ENCODE peak calls at places on chromosomes 3 and 15, in five cellular contexts. Y, Z, H, Q and K are unnamed samples.
A peak's percentile ranks its signal among the peaks of the same experiment; 100 is the strongest.

GRCh38 chr3:9955067-9955502 is 2.9 kb upstream of the PRRT3 start:
- DNase-seq in Y (no peak), Z (no peak), H (peak; percentile 77), Q (no peak), K (no peak)

GRCh38 chr3:65995030-65995429 is 43.7 kb downstream of the MAGI1 start:
- DNase-seq in Y (no peak), Z (no peak), H (no peak), Q (no peak), K (no peak)

GRCh38 chr3:190722181-190722905 is 140.2 kb downstream of the GMNC start:
- DNase-seq in Y (no peak), Z (no peak), H (no peak), Q (no peak), K (no peak)

GRCh38 chr3:49199244-49199899 is 28.0 kb downstream of the KLHDC8B start:
- DNase-seq in Y (peak; percentile 70), Z (peak; percentile 99), H (peak; percentile 96), Q (peak; percentile 99), K (no peak)

GRCh38 chr15:52090193-52090592 is 22.4 kb downstream of the BCL2L10 start:
- DNase-seq in Y (no peak), Z (no peak), H (no peak), Q (no peak), K (no peak)

GRCh38 chr15:53869044-53869805 is 109.0 kb upstream of the UNC13C start:
- DNase-seq in Y (no peak), Z (no peak), H (peak; percentile 47), Q (no peak), K (no peak)

GRCh38 chr3:151283907-151284461 is 5.6 kb upstream of the P2RY14 start:
- DNase-seq in Y (no peak), Z (no peak), H (no peak), Q (peak; percentile 45), K (no peak)

GRCh38 chr3:178419078-178419477 is 117.2 kb upstream of the KCNMB2 start:
- DNase-seq in Y (no peak), Z (no peak), H (no peak), Q (no peak), K (no peak)

GRCh38 chr15:68379759-68380290 is 52.1 kb downstream of the ITGA11 start:
- DNase-seq in Y (no peak), Z (no peak), H (no peak), Q (no peak), K (no peak)

GRCh38 chr15:31079519-31079918 is 22.0 kb downstream of the TRPM1 start:
- DNase-seq in Y (no peak), Z (no peak), H (peak; percentile 71), Q (no peak), K (no peak)

GRCh38 chr15:83747718-83748110 is 93.8 kb downstream of the ADAMTSL3 start:
- DNase-seq in Y (no peak), Z (no peak), H (no peak), Q (no peak), K (no peak)

GRCh38 chr15:83745771-83746170 is 91.8 kb downstream of the ADAMTSL3 start:
- DNase-seq in Y (no peak), Z (no peak), H (no peak), Q (no peak), K (no peak)

GRCh38 chr15:83747050-83747717 is 93.3 kb downstream of the ADAMTSL3 start:
- DNase-seq in Y (no peak), Z (no peak), H (peak; percentile 51), Q (peak; percentile 26), K (no peak)

DNA sequence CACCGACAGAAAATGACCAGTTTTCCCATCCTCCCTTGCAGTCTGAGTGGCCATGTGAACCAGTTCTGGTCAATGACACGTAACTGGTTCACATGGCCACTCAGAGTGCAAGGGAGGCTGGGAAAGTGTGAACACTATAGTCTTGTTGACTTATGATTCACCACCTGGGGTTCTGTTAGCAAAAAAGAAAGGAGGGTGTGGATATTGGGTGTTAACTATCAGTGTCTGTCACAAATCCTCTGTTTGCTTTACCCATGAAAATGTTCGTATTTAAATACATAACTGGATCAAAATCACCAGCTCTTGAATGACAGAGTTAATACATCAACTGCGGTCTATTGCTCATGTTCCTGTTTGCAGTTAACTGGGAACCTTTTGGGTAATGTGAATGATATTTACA is 92.3 kb downstream of the ADAMTSL3 start:
- DNase-seq in Y (no peak), Z (no peak), H (no peak), Q (no peak), K (no peak)
- H3K27ac ChIP-seq in Y (no peak overlapping the region), Z (no peak overlapping the region), H (no peak overlapping the region), Q (peak overlapping the region; percentile 80), K (no peak overlapping the region)

DNA sequence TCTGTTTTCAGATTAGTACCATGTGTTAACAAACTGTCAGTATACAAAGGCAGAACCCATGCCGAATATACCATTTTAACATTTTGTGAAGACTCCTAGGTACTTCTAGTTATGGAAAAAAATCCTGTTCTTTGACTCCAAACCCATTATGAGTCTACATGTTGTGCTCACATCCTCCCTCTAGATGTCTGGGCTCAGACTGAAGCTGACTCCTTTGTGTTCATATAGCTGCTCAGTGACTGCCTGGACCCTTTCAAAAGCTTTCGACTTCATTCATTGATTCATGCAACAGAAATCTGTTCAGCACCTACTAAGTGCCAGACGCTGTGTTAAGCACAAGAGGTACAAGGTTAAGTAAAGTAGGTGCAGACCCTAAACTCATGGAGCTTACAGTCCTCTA is 60.5 kb downstream of the MEGF11 start:
- DNase-seq in Y (no peak), Z (no peak), H (no peak), Q (no peak), K (no peak)
- H3K27ac ChIP-seq in Y (no peak overlapping the region), Z (no peak overlapping the region), H (no peak overlapping the region), Q (no peak overlapping the region), K (no peak overlapping the region)

GRCh38 chr3:195904364-195904763 is 4.0 kb downstream of the TNK2 start:
- DNase-seq in Y (no peak), Z (no peak), H (no peak), Q (no peak), K (no peak)
- H3K27ac ChIP-seq in Y (no peak overlapping the region), Z (peak overlapping the region; percentile 93), H (no peak overlapping the region), Q (no peak overlapping the region), K (no peak overlapping the region)

DNA sequence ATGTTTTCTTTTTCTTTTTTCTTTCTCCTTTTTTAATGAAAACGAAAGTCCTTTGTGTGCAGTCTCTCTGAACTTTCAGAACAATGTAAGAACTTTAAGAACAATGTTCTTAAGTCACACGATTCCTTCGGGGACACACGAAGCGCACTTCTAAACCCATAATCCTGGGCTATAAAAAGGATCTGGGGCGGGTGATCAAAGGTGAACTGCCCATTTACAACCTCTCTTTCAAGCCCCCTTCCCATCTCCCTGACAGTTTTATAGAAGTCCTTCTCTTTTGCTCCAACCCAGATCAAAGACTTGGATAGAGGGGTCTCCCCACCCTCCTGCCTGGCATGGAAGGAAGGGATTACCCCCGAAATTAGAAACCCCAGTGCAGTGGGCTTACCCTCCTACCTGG is 126.8 kb downstream of the BDH1 start:
- DNase-seq in Y (no peak), Z (no peak), H (no peak), Q (no peak), K (no peak)
- H3K27ac ChIP-seq in Y (no peak overlapping the region), Z (no peak overlapping the region), H (no peak overlapping the region), Q (no peak overlapping the region), K (no peak overlapping the region)

GRCh38 chr3:94050546-94050945 is 12.2 kb downstream of the DHFR2 start:
- DNase-seq in Y (no peak), Z (no peak), H (no peak), Q (no peak), K (no peak)
- H3K27ac ChIP-seq in Y (no peak overlapping the region), Z (no peak overlapping the region), H (no peak overlapping the region), Q (no peak overlapping the region), K (no peak overlapping the region)

GRCh38 chr3:73215286-73215685 is 153.8 kb downstream of the EBLN2 start:
- DNase-seq in Y (no peak), Z (no peak), H (no peak), Q (no peak), K (no peak)

GRCh38 chr3:73214846-73215245 is 153.4 kb downstream of the EBLN2 start:
- DNase-seq in Y (no peak), Z (no peak), H (no peak), Q (no peak), K (no peak)

GRCh38 chr3:73216310-73216709 is 154.9 kb downstream of the EBLN2 start:
- DNase-seq in Y (no peak), Z (no peak), H (no peak), Q (no peak), K (no peak)

GRCh38 chr3:73212683-73213082 is 151.2 kb downstream of the EBLN2 start:
- DNase-seq in Y (no peak), Z (no peak), H (no peak), Q (no peak), K (no peak)

DNA sequence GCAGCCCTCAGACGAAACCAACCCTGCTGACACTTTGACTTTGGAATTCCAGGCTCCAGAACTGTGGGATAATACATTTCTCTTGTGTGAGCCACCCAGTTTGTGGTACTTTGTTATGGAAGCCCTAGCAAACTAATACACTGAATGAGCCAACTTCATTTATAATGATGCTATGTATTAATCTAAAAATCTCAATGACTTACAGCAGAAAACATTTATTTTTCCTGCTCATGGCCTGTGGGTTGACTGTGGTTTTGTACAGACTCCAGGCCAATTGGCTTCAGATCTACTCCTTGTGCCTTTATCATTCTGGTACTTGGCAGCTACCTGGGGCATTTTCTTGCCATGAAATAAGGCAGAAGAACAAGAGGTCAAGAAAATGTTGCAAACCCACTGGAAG is 152.4 kb downstream of the EBLN2 start:
- DNase-seq in Y (no peak), Z (no peak), H (no peak), Q (no peak), K (no peak)
- H3K27ac ChIP-seq in Y (no peak overlapping the region), Z (no peak overlapping the region), H (no peak overlapping the region), Q (no peak overlapping the region), K (no peak overlapping the region)